ENCODE peak calls at places on chromosomes 12 and 14, in nine cellular contexts. C is AG09319; H is stimulated activated CD8-positive, alpha-beta memory T cell treated with anti-CD3 and anti-CD28 coated beads, Interleukin-7, amount 100 ng/mL, for 48 hours; J is adrenal gland; R is mammary epithelial cell; M is fibroblast of pulmonary artery; A is epithelial cell of proximal tubule; L is GM04504; V is stimulated activated CD4-positive, alpha-beta T cell treated with anti-CD3 and anti-CD28 coated beads, TNF-alpha, amount 100 ng/mL, for 1 hour. T is an unnamed sample.

GRCh38 chr14:82420874-82421273 is 887.2 kb upstream of the SEL1L start:
- DNase-seq in M (no peak), A (no peak), L (no peak), H (no peak), C (no peak), J (no peak), V (no peak), R (no peak), T (no peak)

GRCh38 chr12:11653215-11653753 is 3.8 kb downstream of the ETV6 start:
- DNase-seq in H (peak), J (no peak), M (peak), L (no peak), V (no peak), C (no peak), A (no peak), R (peak), T (no peak)

GRCh38 chr12:29717540-29718100 is 66.1 kb downstream of the TMTC1 start:
- DNase-seq in A (no peak), L (no peak), V (no peak), C (no peak), M (no peak), R (no peak), J (no peak), H (no peak), T (no peak)

GRCh38 chr12:6118891-6119568 is 5.4 kb downstream of the VWF start:
- DNase-seq in C (no peak), A (no peak), H (no peak), R (no peak), M (no peak), L (no peak), J (no peak), V (no peak), T (no peak)

GRCh38 chr12:93793983-93794382 is 116.8 kb downstream of the CRADD start:
- DNase-seq in V (no peak), R (no peak), M (peak), L (no peak), J (no peak), H (no peak), C (no peak), A (no peak), T (no peak)

GRCh38 chr14:62546862-62547474 is 498.3 kb downstream of the KCNH5 start:
- DNase-seq in A (no peak), M (peak), V (no peak), L (no peak), R (peak), H (no peak), C (no peak), J (no peak), T (no peak)

GRCh38 chr12:28879379-28879778 is 269.7 kb upstream of the FAR2 start:
- DNase-seq in J (no peak), V (no peak), R (no peak), C (no peak), H (no peak), A (no peak), L (no peak), M (no peak), T (no peak)

GRCh38 chr12:25769076-25769945 is 189.2 kb upstream of the RASSF8 start:
- DNase-seq in V (no peak), C (peak), H (no peak), L (peak), J (peak), R (peak), A (peak), M (peak), T (no peak)

GRCh38 chr12:54546511-54546910 is 2.9 kb upstream of the PDE1B start:
- DNase-seq in L (no peak), H (no peak), C (no peak), A (no peak), V (no peak), R (no peak), M (no peak), J (no peak), T (no peak)

GRCh38 chr14:37232907-37233481 is 35.3 kb downstream of the MIPOL1 start:
- DNase-seq in M (peak), H (no peak), R (peak), J (no peak), V (no peak), A (peak), C (peak), L (peak), T (no peak)

GRCh38 chr12:95198914-95199313 is 18.4 kb downstream of the FGD6 start:
- DNase-seq in R (peak), L (no peak), A (no peak), H (no peak), C (no peak), J (no peak), V (no peak), M (no peak), T (no peak)

GRCh38 chr12:59084758-59085383 is 164.6 kb upstream of the LRIG3 start:
- DNase-seq in A (no peak), L (peak), V (no peak), J (peak), R (no peak), M (no peak), H (no peak), C (peak), T (no peak)

GRCh38 chr14:35556548-35556947 is 22.6 kb downstream of the INSM2 start:
- DNase-seq in M (no peak), R (no peak), J (no peak), A (no peak), L (no peak), H (no peak), V (no peak), C (no peak), T (no peak)

GRCh38 chr14:52086755-52087154 is 17.9 kb upstream of the NID2 start:
- DNase-seq in J (no peak), V (no peak), A (no peak), R (no peak), M (no peak), H (no peak), L (no peak), C (no peak), T (no peak)

GRCh38 chr14:87139299-87139698 is 853.7 kb downstream of the GALC start:
- DNase-seq in A (no peak), L (no peak), V (no peak), R (peak), C (no peak), J (no peak), H (no peak), M (peak), T (no peak)

GRCh38 chr12:132605892-132606291 is 4.5 kb downstream of the LRCOL1 start:
- DNase-seq in H (no peak), A (no peak), V (no peak), L (no peak), M (no peak), R (no peak), J (no peak), C (no peak), T (no peak)

GRCh38 chr12:38402811-38403210 is 86.2 kb downstream of the ALG10B start:
- DNase-seq in C (no peak), H (no peak), L (no peak), J (no peak), V (no peak), M (no peak), R (no peak), A (no peak), T (no peak)